ENCODE peak calls at places on chromosomes 1 and 21, in eight cellular contexts. S, U, O, B, I, F, G and A are unnamed samples.

GRCh38 chr1:110235839-110236682 is 25.9 kb downstream of the KCNC4 start:
- DNase-seq in O (peak), G (no peak), I (no peak), U (peak), S (peak), F (peak), B (peak), A (peak)

GRCh38 chr1:51321924-51322280 is 8.5 kb downstream of the TTC39A start:
- DNase-seq in U (no peak), S (no peak), O (no peak), I (no peak), B (no peak), G (no peak), F (no peak), A (no peak)

GRCh38 chr1:180221461-180221860 is 8.6 kb upstream of the LHX4 start:
- DNase-seq in U (no peak), O (no peak), I (peak), F (peak), B (no peak), S (no peak), G (no peak), A (peak)

GRCh38 chr1:2602866-2603520 is 16.4 kb downstream of the PRXL2B start:
- DNase-seq in S (no peak), G (no peak), B (no peak), I (no peak), O (no peak), U (no peak), F (no peak), A (no peak)

GRCh38 chr1:210416049-210416448 is 87.3 kb downstream of the HHAT start:
- DNase-seq in B (no peak), G (no peak), F (no peak), U (no peak), I (no peak), S (no peak), O (no peak), A (no peak)

GRCh38 chr21:29082416-29082815 is 9.0 kb upstream of the CCT8 start:
- DNase-seq in F (no peak), O (no peak), S (no peak), U (no peak), I (no peak), G (no peak), B (no peak), A (no peak)

GRCh38 chr1:2442676-2443075 is 30.3 kb upstream of the PEX10 start:
- DNase-seq in B (no peak), O (no peak), I (no peak), U (no peak), G (no peak), S (no peak), F (no peak), A (no peak)

GRCh38 chr1:44602675-44603610 is 71.3 kb downstream of the TMEM53 start:
- DNase-seq in G (no peak), U (no peak), I (no peak), O (no peak), F (no peak), S (no peak), B (no peak), A (no peak)

GRCh38 chr1:155000475-155000724 is 2.2 kb upstream of the ZBTB7B start:
- DNase-seq in I (no peak), G (no peak), O (peak), U (no peak), S (no peak), F (no peak), B (no peak), A (no peak)

GRCh38 chr21:26433386-26433785 is 139.7 kb downstream of the CYYR1 start:
- DNase-seq in U (no peak), I (no peak), S (no peak), F (no peak), G (no peak), O (no peak), B (no peak), A (peak)

GRCh38 chr21:29737188-29737587 is 202.6 kb downstream of the GRIK1 start:
- DNase-seq in I (peak), S (no peak), U (no peak), B (peak), O (no peak), G (no peak), F (no peak), A (no peak)

GRCh38 chr1:179230251-179230650 is 774 bp upstream of the ABL2 start:
- DNase-seq in B (peak), I (no peak), F (peak), O (no peak), U (peak), S (no peak), G (no peak), A (no peak)

GRCh38 chr1:201175820-201176500 is 14.7 kb upstream of the IGFN1 start:
- DNase-seq in F (no peak), O (no peak), B (no peak), I (no peak), U (no peak), G (no peak), S (no peak), A (no peak)

GRCh38 chr1:48092401-48092800 is 95.2 kb upstream of the TRABD2B start:
- DNase-seq in G (no peak), B (no peak), U (no peak), F (no peak), S (no peak), O (no peak), I (no peak), A (no peak)

GRCh38 chr1:210342986-210343780 is 14.5 kb downstream of the HHAT start:
- DNase-seq in F (peak), G (no peak), B (no peak), U (no peak), I (no peak), S (no peak), O (peak), A (no peak)

GRCh38 chr1:41668967-41669366 is 184.5 kb upstream of the EDN2 start:
- DNase-seq in S (no peak), I (no peak), F (no peak), B (no peak), U (no peak), O (no peak), G (no peak), A (no peak)

GRCh38 chr21:35855463-35855862 is 204.9 kb downstream of the SETD4 start:
- DNase-seq in G (no peak), O (no peak), S (no peak), B (no peak), U (no peak), F (peak), I (no peak), A (no peak)

GRCh38 chr1:210770396-210770984 is 363.5 kb downstream of the KCNH1 start:
- DNase-seq in S (no peak), B (no peak), O (no peak), F (no peak), G (no peak), I (no peak), U (no peak), A (no peak)

GRCh38 chr1:30407030-30407861 is 316.1 kb downstream of the MATN1 start:
- DNase-seq in O (no peak), S (no peak), I (no peak), G (no peak), U (peak), F (no peak), B (no peak), A (no peak)

GRCh38 chr1:115450641-115451040 is 112.6 kb upstream of the NGF start:
- DNase-seq in S (no peak), I (no peak), O (no peak), B (no peak), U (no peak), G (peak), F (no peak), A (no peak)

GRCh38 chr1:221887091-221887746 is 145.3 kb upstream of the DUSP10 start:
- DNase-seq in O (no peak), I (no peak), F (peak), U (peak), B (peak), G (no peak), S (peak), A (peak)

GRCh38 chr1:170424346-170424745 is 107.6 kb upstream of the GORAB start:
- DNase-seq in B (no peak), I (no peak), S (no peak), O (no peak), F (no peak), G (no peak), U (no peak), A (peak)

GRCh38 chr1:183287191-183287675 is 101.2 kb downstream of the LAMC2 start:
- DNase-seq in O (no peak), B (peak), G (peak), F (no peak), U (peak), I (peak), S (peak), A (no peak)

GRCh38 chr21:45019076-45019886 is 55.1 kb upstream of the ADARB1 start:
- DNase-seq in U (peak), B (no peak), O (no peak), F (no peak), S (no peak), I (no peak), G (peak), A (peak)

GRCh38 chr1:65319141-65319540 is 9.8 kb downstream of the DNAJC6 start:
- DNase-seq in G (no peak), I (no peak), U (no peak), F (no peak), S (no peak), O (no peak), B (no peak), A (no peak)

GRCh38 chr1:231724876-231725647 is 98.5 kb downstream of the DISC1 start:
- DNase-seq in U (peak), S (peak), G (peak), O (peak), F (peak), I (peak), B (peak), A (peak)

GRCh38 chr1:47752048-47752451 is 245.1 kb downstream of the TRABD2B start:
- DNase-seq in S (peak), O (no peak), I (no peak), G (no peak), U (no peak), B (no peak), F (peak), A (peak)

GRCh38 chr21:36347962-36348328 is 27.9 kb downstream of the MORC3 start:
- DNase-seq in F (peak), G (no peak), U (no peak), B (peak), I (no peak), S (no peak), O (no peak), A (no peak)

GRCh38 chr21:34807146-34807880 is 138.5 kb downstream of the CLIC6 start:
- DNase-seq in U (peak), I (peak), B (peak), G (no peak), F (peak), S (peak), O (peak), A (peak)

GRCh38 chr1:243267346-243268283 is 11.8 kb downstream of the SDCCAG8 start:
- DNase-seq in S (no peak), I (no peak), B (peak), O (no peak), U (no peak), G (no peak), F (peak), A (no peak)

GRCh38 chr1:1039145-1039910 is 19.4 kb downstream of the AGRN start:
- DNase-seq in S (no peak), G (no peak), B (no peak), I (no peak), O (no peak), F (no peak), U (no peak), A (no peak)
- H3K4me3 ChIP-seq in S (no peak), G (no peak), B (no peak), I (no peak), O (peak), F (no peak), U (no peak), A (no peak)

DNA sequence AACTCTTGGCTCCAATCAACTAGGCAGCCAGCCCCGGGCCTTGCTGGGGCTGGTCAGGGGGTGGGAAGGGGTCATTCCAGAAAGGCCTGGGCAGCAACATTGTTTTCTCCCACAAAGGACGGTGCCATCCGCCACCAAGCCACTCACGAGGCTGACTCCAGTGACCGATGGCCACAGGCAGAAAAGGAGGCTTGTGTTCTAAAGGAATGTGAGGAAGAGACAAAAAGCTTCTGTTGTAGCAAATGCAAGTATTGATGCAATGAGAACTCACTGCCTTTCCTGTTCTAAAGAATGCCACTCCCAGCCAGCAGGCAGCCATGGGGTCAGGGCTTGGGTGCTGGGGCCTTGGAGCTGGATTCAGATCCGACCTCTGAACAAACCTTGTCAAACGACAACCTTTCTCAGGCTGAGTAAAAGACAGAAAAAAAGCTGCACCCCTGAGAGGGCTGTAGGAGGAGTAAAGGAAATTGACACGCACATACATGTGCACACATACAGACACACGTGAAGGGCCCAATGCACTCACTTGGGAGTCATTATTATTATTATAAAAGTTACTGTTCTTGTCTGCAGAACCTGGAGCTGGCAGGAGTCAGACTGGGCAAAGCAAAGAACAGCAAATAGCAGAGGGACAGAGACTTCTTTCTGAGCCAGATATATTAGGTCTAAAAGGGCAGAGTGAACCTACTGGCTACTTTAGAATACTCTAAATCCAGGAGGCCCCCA is 13.9 kb upstream of the PRMT2 start:
- DNase-seq in S (no peak), I (no peak), O (no peak), F (no peak), U (no peak), B (no peak), G (no peak), A (no peak)
- H3K4me3 ChIP-seq in S (no peak), I (no peak), O (no peak), F (no peak), U (no peak), B (no peak), G (no peak), A (no peak)

DNA sequence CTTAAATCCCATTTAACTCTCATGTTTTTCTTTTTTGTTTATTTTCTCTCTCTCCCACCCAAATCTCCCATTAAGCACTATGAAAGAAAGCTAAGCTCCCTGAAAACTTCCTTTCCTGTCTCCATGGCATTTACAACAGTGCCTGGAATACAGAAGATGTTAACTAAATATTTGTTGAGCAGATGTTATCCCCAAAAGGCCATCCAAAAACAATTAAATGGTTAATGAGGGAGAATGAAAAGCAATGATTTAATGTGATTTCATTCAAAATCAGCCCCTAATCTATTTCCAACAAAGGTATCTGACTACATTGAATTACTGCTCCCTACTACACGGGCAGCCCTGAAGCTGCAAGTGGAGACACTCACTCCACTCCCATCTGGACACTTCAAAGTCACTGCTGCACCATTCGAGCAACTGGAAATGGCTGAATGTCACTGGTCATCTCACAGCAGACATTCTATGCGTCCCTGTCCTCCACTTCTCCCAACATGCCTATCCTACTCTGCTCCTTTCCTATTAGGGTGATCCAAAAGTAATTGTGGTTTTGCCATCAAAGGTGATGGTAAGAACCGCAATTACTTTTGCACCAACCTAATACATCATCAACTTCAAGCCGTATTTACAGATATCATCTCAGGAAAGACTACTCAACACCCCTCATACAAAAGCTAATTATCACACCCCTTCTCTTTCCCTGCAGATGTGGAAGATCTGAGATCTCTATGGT is 7.5 kb downstream of the TP53BP2 start:
- DNase-seq in I (no peak), B (no peak), G (no peak), F (no peak), U (no peak), S (no peak), O (no peak), A (no peak)
- H3K4me3 ChIP-seq in I (no peak), B (no peak), G (no peak), F (no peak), U (no peak), S (no peak), O (no peak), A (no peak)

GRCh38 chr1:90724926-90725325 is 7.8 kb upstream of the BARHL2 start:
- DNase-seq in F (no peak), O (no peak), B (no peak), I (no peak), U (no peak), G (no peak), S (no peak), A (no peak)

GRCh38 chr1:90724361-90724760 is 7.3 kb upstream of the BARHL2 start:
- DNase-seq in S (no peak), G (no peak), B (no peak), O (no peak), I (no peak), F (no peak), U (no peak), A (no peak)

GRCh38 chr1:90725341-90725960 is 8.3 kb upstream of the BARHL2 start:
- DNase-seq in I (no peak), B (no peak), F (no peak), G (no peak), S (no peak), U (no peak), O (no peak), A (no peak)

GRCh38 chr1:90726716-90727480 is 9.8 kb upstream of the BARHL2 start:
- DNase-seq in S (no peak), G (no peak), U (no peak), F (no peak), I (no peak), B (no peak), O (no peak), A (no peak)

DNA sequence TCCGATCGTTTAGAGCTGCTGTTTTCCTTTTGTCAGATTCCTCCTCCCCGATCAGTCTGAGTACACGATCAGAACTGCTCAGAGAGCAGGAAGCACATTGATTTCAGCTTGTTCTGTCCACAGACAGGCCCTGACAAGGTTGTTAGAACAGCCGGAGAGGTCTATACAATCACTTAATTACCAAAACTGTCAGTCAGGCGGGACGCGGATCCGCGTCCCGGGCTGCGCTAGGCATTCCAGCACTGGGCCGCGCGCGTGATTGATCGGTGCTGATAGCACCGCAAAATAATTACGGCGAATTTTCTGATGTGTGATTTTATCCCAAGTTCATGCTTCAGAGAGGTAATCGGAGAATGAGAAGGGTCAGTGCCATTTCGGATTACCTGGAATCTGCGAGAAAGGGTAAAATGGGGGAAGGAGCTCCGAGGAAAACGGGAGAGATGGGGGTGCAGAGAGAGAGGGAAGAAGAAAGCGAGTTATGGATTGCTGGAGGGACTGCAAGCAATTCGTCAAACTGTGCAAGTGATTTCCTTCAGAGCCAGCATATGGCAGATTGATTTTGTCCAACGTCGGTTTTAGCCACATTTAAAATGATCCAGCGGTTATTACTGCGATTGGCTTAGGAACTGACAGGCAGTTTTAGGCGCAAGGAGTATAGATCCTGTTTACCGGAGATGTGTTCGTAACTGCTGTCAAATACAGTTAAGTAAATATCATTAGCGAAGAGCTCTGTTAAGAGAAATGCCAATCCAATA is 9.0 kb upstream of the BARHL2 start:
- DNase-seq in S (no peak), B (peak), G (no peak), O (no peak), F (no peak), U (no peak), I (no peak), A (no peak)
- H3K4me3 ChIP-seq in S (no peak), B (no peak), G (no peak), O (no peak), F (no peak), U (no peak), I (no peak), A (peak)

DNA sequence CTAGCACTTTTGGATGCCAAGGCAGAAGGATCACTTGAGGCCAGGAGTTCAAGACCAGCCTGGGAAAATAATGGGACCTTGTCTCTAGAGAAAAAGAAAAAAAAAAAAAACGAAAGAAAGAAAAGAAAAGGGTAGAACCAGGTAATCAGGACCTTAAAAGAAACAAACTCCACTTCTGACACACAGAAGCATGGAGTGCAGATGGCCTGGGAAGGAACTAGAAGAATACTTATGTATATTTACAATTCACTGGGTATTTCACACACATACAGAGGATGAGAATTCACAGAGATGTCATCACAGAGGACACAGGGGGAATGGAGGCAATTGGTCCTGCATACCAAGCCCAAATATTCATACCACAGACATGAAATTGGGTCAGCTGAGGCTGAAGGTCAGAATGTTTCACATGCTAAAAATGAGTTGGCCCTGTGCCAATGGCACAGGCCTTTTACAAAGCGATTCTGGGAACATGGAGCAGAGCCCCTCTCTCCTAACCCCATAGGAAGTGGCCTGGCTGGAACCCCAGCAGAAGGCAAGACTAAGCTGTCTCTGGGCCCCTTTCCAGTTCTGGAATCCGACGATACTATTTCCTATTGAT is 4.4 kb downstream of the B4GALT3 start:
- DNase-seq in O (no peak), U (peak), S (no peak), F (peak), G (peak), B (peak), I (peak), A (peak)
- H3K4me3 ChIP-seq in O (no peak), U (no peak), S (no peak), F (no peak), G (no peak), B (no peak), I (no peak), A (no peak)